ENCODE peak calls at places on chromosomes 7 and 10, in five cellular contexts. N is Caki2; K is ovary; L is activated effector memory CD4-positive, alpha-beta T cell treated with anti-CD3 and anti-CD28 coated beads, Interleukin-2, amount 50 U/mL, for 16 hours; M is A172. P is an unnamed sample.

GRCh38 chr7:97016392-97017196 is 8.0 kb downstream of the DLX5 start:
- DNase-seq in N (peak; percentile 82), K (no peak), L (no peak), M (no peak), P (no peak)

GRCh38 chr7:28674359-28674782 is 262.1 kb downstream of the CREB5 start:
- DNase-seq in N (peak; percentile 24), K (no peak), L (no peak), M (peak; percentile 76), P (no peak)

GRCh38 chr10:120805014-120805805 is 46.0 kb upstream of the WDR11 start:
- DNase-seq in N (no peak), K (no peak), L (no peak), M (no peak), P (no peak)

GRCh38 chr10:29590598-29591415 is 44.0 kb downstream of the SVIL start:
- DNase-seq in N (peak; percentile 69), K (no peak), L (no peak), M (peak; percentile 53), P (peak; percentile 34)

GRCh38 chr10:29858352-29859267 is 200.8 kb downstream of the JCAD start:
- DNase-seq in N (peak; percentile 93), K (peak; percentile 69), L (no peak), M (peak; percentile 79), P (peak; percentile 10)

GRCh38 chr10:14126697-14127440 is 203.9 kb downstream of the FRMD4A start:
- DNase-seq in N (peak; percentile 17), K (no peak), L (no peak), M (peak; percentile 54), P (no peak)

GRCh38 chr10:19250542-19250941 is 201.9 kb downstream of the MALRD1 start:
- DNase-seq in N (no peak), K (no peak), L (no peak), M (peak; percentile 38), P (no peak)

GRCh38 chr7:47496064-47496665 is 85.7 kb downstream of the TNS3 start:
- DNase-seq in N (no peak), K (no peak), L (no peak), M (no peak), P (no peak)

GRCh38 chr10:45464958-45465567 is 91.0 kb downstream of the ALOX5 start:
- DNase-seq in N (peak; percentile 44), K (peak; percentile 69), L (peak; percentile 88), M (peak; percentile 62), P (peak; percentile 53)

GRCh38 chr7:98506471-98506870 is 105.6 kb upstream of the BAIAP2L1 start:
- DNase-seq in N (no peak), K (no peak), L (no peak), M (no peak), P (no peak)

GRCh38 chr7:52163311-52163710 is 846.7 kb upstream of the COBL start:
- DNase-seq in N (no peak), K (no peak), L (no peak), M (no peak), P (no peak)

GRCh38 chr10:119805702-119806230 is 66.9 kb downstream of the MCMBP start:
- DNase-seq in N (no peak), K (no peak), L (no peak), M (no peak), P (no peak)

GRCh38 chr7:40673285-40673684 is 538.5 kb downstream of the SUGCT start:
- DNase-seq in N (no peak), K (no peak), L (no peak), M (peak; percentile 84), P (no peak)

GRCh38 chr7:112266595-112267270 is 60.2 kb downstream of the ZNF277 start:
- DNase-seq in N (no peak), K (no peak), L (no peak), M (no peak), P (peak; percentile 75)

GRCh38 chr7:71733108-71733870 is 601.3 kb downstream of the GALNT17 start:
- DNase-seq in N (peak; percentile 65), K (peak; percentile 85), L (peak; percentile 85), M (peak; percentile 63), P (peak; percentile 88)

P was measured in RPMI8226.